ENCODE peak calls at places on chromosome 2, in seven cellular contexts. Q is AG04449; M is bronchial epithelial cell; H is GM12864; R is occipital lobe; W is NCI-H1092; K is CD8-positive, alpha-beta T cell. J is an unnamed sample.

GRCh38 chr2:235988271-235989015 is 179.7 kb downstream of the GBX2 start:
- DNase-seq in H (no peak), R (no peak), K (no peak), W (no peak), M (no peak), Q (no peak), J (no peak)

GRCh38 chr2:45170191-45170975 is 161.1 kb upstream of the SIX2 start:
- DNase-seq in K (no peak), Q (no peak), W (no peak), R (no peak), M (peak), H (no peak), J (no peak)

GRCh38 chr2:59184281-59185020 is 943.3 kb upstream of the FANCL start:
- DNase-seq in H (no peak), W (no peak), Q (no peak), K (no peak), R (no peak), M (peak), J (no peak)

GRCh38 chr2:54455584-54456525 is at the start of gene SPTBN1:
- DNase-seq in H (no peak), M (peak), Q (peak), R (peak), W (peak), K (no peak), J (peak)

GRCh38 chr2:111246620-111247061 is 125.9 kb downstream of the BCL2L11 start:
- DNase-seq in K (no peak), Q (no peak), W (no peak), R (no peak), H (no peak), M (no peak), J (no peak)

GRCh38 chr2:63983986-63984605 is 35.1 kb downstream of the VPS54 start:
- DNase-seq in Q (no peak), W (no peak), H (no peak), R (no peak), K (no peak), M (no peak), J (no peak)

GRCh38 chr2:187442778-187443177 is 5.3 kb downstream of the CALCRL start:
- DNase-seq in Q (no peak), W (no peak), M (no peak), H (no peak), R (no peak), K (no peak), J (no peak)

GRCh38 chr2:163606878-163607277 is 128.9 kb downstream of the FIGN start:
- DNase-seq in R (no peak), H (no peak), M (peak), W (no peak), K (no peak), Q (no peak), J (no peak)

GRCh38 chr2:128109243-128109642 is 18.2 kb downstream of the UGGT1 start:
- DNase-seq in K (no peak), H (no peak), R (no peak), W (no peak), M (no peak), Q (no peak), J (no peak)

GRCh38 chr2:26054598-26055348 is 20.9 kb downstream of the RAB10 start:
- DNase-seq in K (no peak), R (no peak), Q (no peak), H (no peak), M (no peak), W (no peak), J (no peak)

GRCh38 chr2:105860567-105860966 is 115.9 kb downstream of the NCK2 start:
- DNase-seq in R (no peak), M (no peak), W (no peak), K (no peak), H (no peak), Q (no peak), J (no peak)

GRCh38 chr2:120520929-120521912 is 175.3 kb downstream of the INHBB start:
- DNase-seq in H (no peak), W (no peak), K (no peak), Q (no peak), M (peak), R (no peak), J (no peak)

GRCh38 chr2:126413079-126413478 is 242.9 kb upstream of the GYPC start:
- DNase-seq in Q (no peak), K (no peak), R (no peak), M (no peak), H (no peak), W (no peak), J (no peak)

GRCh38 chr2:55460562-55460961 is 40.9 kb upstream of the CCDC88A start:
- DNase-seq in W (no peak), Q (no peak), M (peak), H (no peak), R (no peak), K (no peak), J (no peak)

GRCh38 chr2:8586397-8587051 is 95.3 kb upstream of the ID2 start:
- DNase-seq in W (no peak), M (no peak), H (no peak), K (no peak), R (no peak), Q (no peak), J (no peak)

GRCh38 chr2:160269365-160269764 is 69.3 kb upstream of the ITGB6 start:
- DNase-seq in W (no peak), Q (no peak), M (no peak), K (no peak), R (no peak), H (no peak), J (no peak)

GRCh38 chr2:69731147-69731546 is 10.8 kb upstream of the ANXA4 start:
- DNase-seq in W (no peak), R (no peak), Q (no peak), H (no peak), K (no peak), M (no peak), J (no peak)

GRCh38 chr2:143482761-143483160 is 353.5 kb downstream of the ARHGAP15 start:
- DNase-seq in H (no peak), Q (no peak), W (no peak), M (no peak), R (no peak), K (no peak), J (no peak)

J was measured in anterior cingulate cortex.